ENCODE peak calls at places on chromosomes 11 and 22, in eight cellular contexts. O is cardiac fibroblast, G is GM06990, Q is neural crest cell, S is mucosa of descending colon, V is HepG2, U is breast epithelium, J is GM12864. H is an unnamed sample.

GRCh38 chr22:35966314-35967045 is 62.1 kb downstream of the RBFOX2 start:
- DNase-seq in O (no peak), G (no peak), V (no peak), U (no peak), Q (no peak), S (no peak), J (no peak), H (no peak)

GRCh38 chr11:95499516-95500135 is 268.6 kb upstream of the SESN3 start:
- DNase-seq in O (peak), V (no peak), J (no peak), Q (no peak), G (no peak), U (no peak), S (no peak), H (peak)

GRCh38 chr11:69089258-69089657 is 40.5 kb downstream of the TPCN2 start:
- DNase-seq in U (peak), G (no peak), O (peak), Q (no peak), J (no peak), S (no peak), V (no peak), H (no peak)

GRCh38 chr11:16204261-16204660 is 152.1 kb downstream of the SOX6 start:
- DNase-seq in U (no peak), V (peak), G (no peak), J (no peak), Q (no peak), S (no peak), O (peak), H (no peak)

GRCh38 chr11:44833221-44833620 is 106.5 kb downstream of the TSPAN18 start:
- DNase-seq in J (no peak), V (no peak), S (no peak), G (no peak), O (no peak), Q (no peak), U (no peak), H (no peak)

GRCh38 chr11:126546694-126547093 is 191.2 kb downstream of the ST3GAL4 start:
- DNase-seq in S (no peak), G (no peak), Q (no peak), O (no peak), J (no peak), U (no peak), V (no peak), H (no peak)

GRCh38 chr11:44876194-44876723 is 74.4 kb downstream of the TP53I11 start:
- DNase-seq in S (no peak), J (no peak), O (no peak), U (no peak), Q (no peak), V (no peak), G (no peak), H (no peak)

GRCh38 chr11:5037926-5038325 is 8.4 kb upstream of the OR52J3 start:
- DNase-seq in G (no peak), Q (no peak), S (no peak), J (no peak), O (no peak), U (no peak), V (no peak), H (no peak)

GRCh38 chr22:44438056-44438455 is 60.0 kb downstream of the RTL6 start:
- DNase-seq in J (no peak), O (no peak), V (no peak), G (no peak), S (no peak), U (no peak), Q (no peak), H (no peak)

DNA sequence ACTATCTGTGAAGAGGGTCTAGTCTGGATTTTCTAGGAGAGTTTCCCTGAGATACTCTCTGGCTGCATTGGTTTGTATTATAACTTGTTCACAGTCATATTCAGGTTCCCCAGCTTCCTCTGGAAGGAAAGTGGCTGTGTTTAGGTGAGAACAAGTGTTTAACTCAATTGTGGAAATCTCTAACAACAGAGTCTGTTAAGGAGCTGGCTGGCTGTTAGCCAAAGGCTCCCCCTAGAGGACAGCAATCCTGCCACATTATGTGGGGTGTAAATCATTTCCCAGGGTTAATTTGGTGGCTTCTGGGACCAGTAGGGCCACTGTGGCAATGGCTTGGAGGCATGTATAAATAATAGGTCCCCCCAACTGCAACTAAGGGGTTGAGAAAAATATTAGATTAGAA is 18.4 kb downstream of the MS4A6E start:
- DNase-seq in U (no peak), S (peak), G (no peak), O (no peak), V (peak), Q (peak), J (no peak), H (no peak)
- TF ChIP-seq CTCF in U (no peak), S (peak), G (peak), O (no peak), V (peak), Q (peak), J (peak), H (no peak)

DNA sequence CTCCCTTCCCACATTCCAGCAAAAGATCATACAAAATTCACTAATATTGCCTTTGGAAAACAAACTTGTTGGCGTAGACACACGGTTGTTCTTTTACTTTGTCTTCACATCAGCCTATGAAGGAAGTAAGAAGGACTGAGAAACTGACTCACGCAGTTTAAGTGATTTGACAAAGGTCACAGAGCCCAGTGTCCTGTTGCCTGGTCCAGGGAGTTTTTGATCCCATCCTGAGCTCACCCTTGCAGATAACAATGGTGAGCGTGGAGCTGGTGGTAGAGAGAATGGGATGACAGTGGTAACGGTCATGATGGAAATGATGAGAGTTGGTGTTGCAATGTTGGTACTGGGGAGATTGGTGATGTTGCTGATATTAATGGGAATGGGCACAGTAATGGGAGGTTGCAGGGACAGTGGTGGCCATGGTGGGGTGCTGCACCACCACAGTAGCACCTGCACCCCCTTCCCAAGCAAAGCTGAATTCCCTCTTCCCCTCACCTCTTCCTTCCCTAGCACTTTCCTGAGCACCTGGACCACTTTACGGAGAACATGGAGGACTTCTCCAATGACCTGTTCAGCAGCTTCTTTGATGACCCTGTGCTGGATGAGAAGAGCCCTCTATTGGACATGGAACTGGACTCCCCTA is 22.1 kb downstream of the CREB3L1 start:
- DNase-seq in V (no peak), J (no peak), Q (no peak), U (no peak), G (no peak), O (peak), S (no peak), H (no peak)
- TF ChIP-seq CTCF in V (no peak), J (peak), Q (no peak), U (no peak), G (no peak), O (no peak), S (no peak), H (no peak)

GRCh38 chr11:62497132-62497915 is 49.3 kb downstream of the AHNAK start:
- DNase-seq in G (no peak), O (peak), J (no peak), Q (no peak), S (peak), V (peak), U (no peak), H (no peak)
- TF ChIP-seq CTCF in G (peak), O (peak), J (peak), Q (peak), S (no peak), V (peak), U (peak), H (peak)

DNA sequence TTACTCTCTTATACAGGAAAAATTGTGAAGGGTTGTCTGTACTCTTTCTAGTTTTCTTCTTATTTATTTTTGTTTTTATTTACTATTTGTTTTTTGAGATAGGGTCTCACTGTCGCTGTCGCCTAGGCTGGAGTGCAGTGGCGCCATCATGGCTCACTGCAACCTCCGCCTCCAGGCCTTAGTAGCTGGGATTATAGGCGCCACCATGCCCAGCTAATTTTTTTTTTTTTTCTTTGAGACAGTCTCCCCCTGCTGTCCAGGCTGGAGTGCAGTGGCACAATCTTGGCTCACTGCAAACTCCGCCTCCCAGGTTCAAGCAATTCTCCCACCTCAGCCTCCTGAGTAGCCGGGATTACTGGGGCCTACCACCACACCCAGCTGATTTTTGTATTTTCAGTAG is 18.4 kb downstream of the CUL5 start:
- DNase-seq in U (no peak), G (no peak), V (no peak), Q (no peak), J (no peak), O (no peak), S (no peak), H (no peak)
- TF ChIP-seq CTCF in U (no peak), G (peak), V (no peak), Q (peak), J (peak), O (peak), S (no peak), H (no peak)

DNA sequence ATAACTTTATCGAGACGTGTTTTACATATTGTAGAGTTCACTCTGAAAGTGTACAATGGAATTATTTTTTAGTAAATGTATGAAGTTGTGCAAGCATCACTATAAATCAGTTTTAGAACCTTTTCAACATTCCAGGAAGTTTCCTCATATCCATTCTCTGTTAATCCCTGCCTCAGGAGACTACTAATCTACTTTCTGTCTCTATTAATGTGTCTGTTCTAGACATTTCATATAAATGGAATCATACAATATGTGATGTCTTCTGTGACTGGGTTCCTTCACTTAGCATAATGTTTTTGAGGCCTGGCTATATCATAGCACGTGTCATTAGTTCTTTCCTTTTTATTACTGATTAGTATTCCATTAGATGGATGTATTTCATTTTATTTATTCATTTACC is 17.0 kb downstream of the SYT9 start:
- DNase-seq in V (no peak), O (no peak), U (no peak), S (no peak), Q (no peak), G (no peak), J (no peak), H (no peak)
- TF ChIP-seq CTCF in V (no peak), O (no peak), U (no peak), S (no peak), Q (no peak), G (no peak), J (no peak), H (no peak)

DNA sequence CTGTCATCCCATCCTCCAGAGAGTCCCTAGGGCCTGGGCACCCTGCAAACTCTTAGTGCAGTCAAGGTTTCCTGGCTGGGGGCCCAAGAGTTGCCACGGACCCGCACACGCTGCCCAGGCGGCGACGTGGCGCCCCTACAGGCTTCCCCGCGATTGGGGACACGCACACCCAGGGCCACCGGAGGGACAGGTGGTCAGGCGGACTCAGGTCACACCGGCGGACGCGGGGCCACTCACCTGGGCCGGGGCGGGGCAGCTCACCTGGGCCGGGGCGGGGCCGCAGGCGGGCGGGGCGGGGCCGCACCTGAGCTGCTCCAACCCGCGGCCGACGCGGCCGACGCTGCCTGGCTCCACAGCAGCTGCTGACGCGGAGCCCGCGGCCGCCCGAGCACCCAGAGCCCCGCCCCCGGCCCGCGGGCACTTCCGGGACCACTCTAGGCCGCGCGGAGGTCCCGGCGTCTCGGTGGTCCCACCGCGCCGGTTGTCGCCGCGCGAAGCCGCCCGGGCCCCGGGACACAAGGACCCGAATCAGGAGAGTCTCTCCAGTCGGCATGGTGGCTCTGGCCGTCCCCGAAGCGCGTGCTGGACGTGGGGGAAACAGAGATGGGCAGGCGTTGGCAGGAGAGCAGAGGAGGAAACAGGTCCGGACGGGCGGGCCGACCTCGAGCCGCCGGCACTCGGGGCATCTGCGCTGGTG is at the start of gene ZNF70:
- DNase-seq in V (peak), G (peak), S (peak), O (peak), J (peak), Q (peak), U (peak), H (no peak)
- TF ChIP-seq CTCF in V (peak), G (peak), S (no peak), O (peak), J (peak), Q (peak), U (no peak), H (peak)

DNA sequence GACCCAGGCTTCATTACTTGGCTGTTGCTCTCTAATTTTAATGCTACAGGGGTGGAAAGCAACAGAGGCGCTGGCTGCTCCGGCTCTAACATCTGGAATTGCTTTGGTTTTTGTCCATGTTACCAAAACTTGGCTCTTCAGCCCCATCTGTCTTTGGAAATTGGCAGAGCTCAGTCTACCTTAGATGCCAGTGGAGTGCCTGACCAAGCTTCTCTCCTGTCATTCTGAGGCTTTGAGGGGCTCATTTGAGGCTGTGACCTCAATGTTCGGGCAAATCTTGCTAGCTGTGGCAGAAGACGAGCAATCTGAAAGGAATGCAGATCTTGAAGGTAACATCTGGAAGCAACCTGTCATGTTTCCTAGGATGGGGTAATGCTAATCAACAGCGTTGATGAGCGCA is 409.5 kb upstream of the SYN3 start:
- DNase-seq in G (no peak), Q (no peak), J (no peak), U (no peak), O (no peak), V (no peak), S (no peak), H (no peak)
- TF ChIP-seq CTCF in G (no peak), Q (no peak), J (no peak), U (no peak), O (no peak), V (peak), S (no peak), H (peak)